ENCODE peak calls at places on chromosomes 16 and 17, in six cellular contexts. U is OCI-LY7, L is MM.1S, M is HCT116, N is neural progenitor cell, D is hepatocyte. S is an unnamed sample.

GRCh38 chr17:1604831-1605528 is 23.7 kb downstream of the SLC43A2 start:
- DNase-seq in U (no peak), L (no peak), M (no peak), N (peak; percentile 52), D (peak; percentile 7), S (no peak)

GRCh38 chr17:73335591-73336503 is 24.0 kb upstream of the CDC42EP4 start:
- DNase-seq in U (no peak), L (no peak), M (no peak), N (no peak), D (no peak), S (peak; percentile 46)

GRCh38 chr17:81822312-81822637 is 10.8 kb downstream of the MCRIP1 start:
- DNase-seq in U (no peak), L (no peak), M (no peak), N (no peak), D (no peak), S (no peak)

GRCh38 chr17:45435481-45435880 is 2.8 kb upstream of the ARHGAP27 start:
- DNase-seq in U (no peak), L (no peak), M (no peak), N (no peak), D (no peak), S (no peak)

GRCh38 chr16:5770118-5770517 is 672.5 kb upstream of the EEF2KMT start:
- DNase-seq in U (no peak), L (peak; percentile 43), M (no peak), N (no peak), D (no peak), S (no peak)

GRCh38 chr17:79923974-79924638 is 84.9 kb upstream of the CBX4 start:
- DNase-seq in U (peak; percentile 55), L (no peak), M (peak; percentile 52), N (peak; percentile 90), D (peak; percentile 71), S (peak; percentile 52)

GRCh38 chr16:30924086-30924714 is 828 bp downstream of the FBXL19 start:
- DNase-seq in U (no peak), L (no peak), M (no peak), N (peak; percentile 62), D (peak; percentile 38), S (no peak)

GRCh38 chr17:9020096-9020823 is 1.1 kb upstream of the NTN1 start:
- DNase-seq in U (no peak), L (no peak), M (no peak), N (no peak), D (no peak), S (no peak)

GRCh38 chr17:50052822-50053653 is 2.9 kb upstream of the ITGA3 start:
- DNase-seq in U (no peak), L (no peak), M (no peak), N (no peak), D (peak; percentile 37), S (peak; percentile 51)

GRCh38 chr16:66516808-66517585 is 32.9 kb downstream of the TK2 start:
- DNase-seq in U (peak; percentile 95), L (peak; percentile 99), M (peak; percentile 94), N (peak; percentile 18), D (peak; percentile 94), S (peak; percentile 95)

GRCh38 chr16:83967838-83968482 is at the start of gene NECAB2:
- DNase-seq in U (peak; percentile 4), L (no peak), M (no peak), N (peak; percentile 78), D (peak; percentile 71), S (peak; percentile 38)

GRCh38 chr16:3645504-3646347 is 8.8 kb upstream of the DNASE1 start:
- DNase-seq in U (no peak), L (no peak), M (no peak), N (peak; percentile 83), D (peak; percentile 73), S (no peak)

GRCh38 chr16:50666658-50667496 is 14.2 kb downstream of the SNX20 start:
- DNase-seq in U (no peak), L (no peak), M (no peak), N (no peak), D (no peak), S (no peak)

GRCh38 chr17:9226794-9227135 is 205.5 kb downstream of the NTN1 start:
- DNase-seq in U (no peak), L (peak; percentile 66), M (no peak), N (no peak), D (no peak), S (no peak)

GRCh38 chr16:67339453-67339852 is 12.8 kb downstream of the LRRC36 start:
- DNase-seq in U (peak; percentile 16), L (no peak), M (peak; percentile 18), N (no peak), D (peak; percentile 5), S (peak; percentile 31)

GRCh38 chr16:24577167-24577566 is 37.8 kb downstream of the RBBP6 start:
- DNase-seq in U (no peak), L (no peak), M (no peak), N (no peak), D (no peak), S (no peak)

GRCh38 chr17:63571632-63572310 is 21.5 kb downstream of the DCAF7 start:
- DNase-seq in U (no peak), L (no peak), M (no peak), N (no peak), D (no peak), S (peak; percentile 60)

GRCh38 chr17:15233022-15233805 is 31.9 kb downstream of the PMP22 start:
- DNase-seq in U (peak; percentile 13), L (no peak), M (no peak), N (peak; percentile 10), D (peak; percentile 39), S (peak; percentile 79)

GRCh38 chr17:4331614-4332013 is 34.9 kb downstream of the UBE2G1 start:
- DNase-seq in U (no peak), L (no peak), M (no peak), N (peak; percentile 30), D (no peak), S (no peak)

GRCh38 chr17:9401434-9401833 is 174.2 kb downstream of the STX8 start:
- DNase-seq in U (no peak), L (no peak), M (no peak), N (no peak), D (peak; percentile 10), S (peak; percentile 37)

GRCh38 chr17:48757524-48757961 is 29.0 kb upstream of the HOXB13 start:
- DNase-seq in U (no peak), L (no peak), M (no peak), N (no peak), D (no peak), S (peak; percentile 54)

DNA sequence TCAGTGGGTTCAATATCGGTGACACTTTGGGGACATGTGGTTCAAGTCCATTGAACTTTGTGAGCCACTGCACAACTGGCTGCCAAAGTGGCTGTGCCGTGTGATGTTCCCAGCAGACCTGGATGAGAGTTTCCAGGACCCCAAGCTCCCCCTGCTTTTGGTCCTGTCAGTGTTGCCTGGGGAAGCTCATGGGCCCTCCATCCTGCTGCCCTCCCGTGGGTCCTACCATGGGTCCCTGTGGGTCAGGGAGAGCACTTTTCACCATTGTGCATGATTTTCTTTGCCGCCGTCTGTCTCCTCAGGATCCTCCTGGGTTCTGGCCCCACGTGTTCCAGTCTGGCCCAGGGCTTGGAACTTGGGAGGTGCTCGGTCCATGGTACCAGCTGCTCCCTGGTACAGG is 38.1 kb downstream of the LGALS9 start:
- DNase-seq in U (no peak), L (no peak), M (no peak), N (no peak), D (no peak), S (no peak)
- TF ChIP-seq CTCF in U (no peak), L (no peak), M (no peak), N (no peak), D (no peak), S (no peak)

DNA sequence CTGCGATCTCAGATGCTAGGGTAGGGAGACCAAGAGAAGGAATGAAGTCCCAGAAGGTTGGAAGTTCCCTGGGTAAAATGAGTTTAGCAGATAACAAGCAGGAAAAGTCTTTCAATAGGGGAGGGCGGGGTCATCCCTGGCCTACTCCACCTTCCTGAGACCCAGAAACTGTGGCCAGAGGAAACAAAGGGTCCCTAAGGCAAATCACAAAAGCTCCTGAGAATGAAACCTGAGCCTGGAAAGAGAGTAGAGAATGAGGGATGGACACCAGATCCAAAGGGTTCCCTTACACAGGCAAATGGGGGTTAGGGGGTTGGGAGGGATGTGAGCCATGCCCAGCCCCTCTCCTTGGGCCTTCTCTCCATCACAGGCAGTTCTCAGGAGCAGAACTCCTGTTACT is 9.6 kb upstream of the NR1D1 start:
- DNase-seq in U (no peak), L (no peak), M (no peak), N (peak; percentile 89), D (no peak), S (no peak)
- H3K4me1 ChIP-seq in U (peaks cover 62% of the 10 kb centered on the region), L (peaks cover 43% of the 10 kb centered on the region), M (peaks cover 89% of the 10 kb centered on the region), N (peaks cover 69% of the 10 kb centered on the region), D (peaks cover 73% of the 10 kb centered on the region), S (peaks cover 55% of the 10 kb centered on the region)

DNA sequence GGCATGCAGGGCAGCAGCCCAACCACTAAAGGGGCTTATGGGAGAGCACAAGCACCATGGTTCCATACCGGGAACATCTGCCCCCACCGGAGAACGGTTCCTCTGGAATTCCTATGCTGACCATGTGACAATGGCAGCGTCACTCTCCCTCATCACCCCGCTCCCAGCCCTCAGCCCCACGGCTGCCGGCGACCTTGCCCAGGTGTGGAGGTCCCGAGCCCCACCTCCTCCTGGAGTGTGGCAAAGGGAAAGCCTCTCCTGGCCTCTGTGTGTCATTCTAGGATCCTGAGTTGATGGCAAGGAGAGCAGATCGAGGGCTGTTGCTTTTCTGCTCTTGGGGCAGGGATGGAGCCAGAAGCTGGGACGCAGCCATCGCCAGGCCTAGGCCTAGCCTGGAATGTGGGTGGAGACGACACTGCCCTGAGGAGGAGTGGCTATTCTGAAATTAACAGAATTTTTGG is 17.8 kb upstream of the RNPS1 start:
- DNase-seq in U (no peak), L (no peak), M (no peak), N (no peak), D (no peak), S (no peak)
- TF ChIP-seq EZH2phosphoT487 in U (no peak), L (no peak), M (no peak), N (no peak), D (no peak), S (no peak)

GRCh38 chr16:17374668-17375255 is 96.0 kb downstream of the XYLT1 start:
- DNase-seq in U (no peak), L (no peak), M (no peak), N (no peak), D (no peak), S (no peak)
- TF ChIP-seq CTCF in U (no peak), L (no peak), M (no peak), N (no peak), D (no peak), S (no peak)

GRCh38 chr16:53891409-53892139 is 187.6 kb downstream of the FTO start:
- DNase-seq in U (no peak), L (no peak), M (no peak), N (no peak), D (no peak), S (no peak)
- H3K4me1 ChIP-seq in U (no peaks in the 10 kb centered on the region), L (no peaks in the 10 kb centered on the region), M (no peaks in the 10 kb centered on the region), N (peaks cover 18% of the 10 kb centered on the region), D (peaks cover 18% of the 10 kb centered on the region), S (peaks cover 23% of the 10 kb centered on the region)

GRCh38 chr16:49469930-49470451 is 96.4 kb downstream of the C16orf78 start:
- DNase-seq in U (no peak), L (no peak), M (no peak), N (no peak), D (no peak), S (no peak)
- TF ChIP-seq EZH2phosphoT487 in U (no peak), L (no peak), M (no peak), N (no peak), D (no peak), S (no peak)